ENCODE peak calls at places on chromosome 22, in five cellular contexts. One of them, this sample, is unnamed.

GRCh38 chr22:49620003-49620556 is 207.6 kb downstream of the BRD1 start:
- DNase-seq in foreskin keratinocyte: no peak
- DNase-seq in progenitor cell of endocrine pancreas: no peak
- DNase-seq in neural crest cell: no peak
- DNase-seq in AG10803: no peak
- DNase-seq in this sample: no peak

GRCh38 chr22:50218996-50219727 is 18.4 kb downstream of the SELENOO start:
- DNase-seq in foreskin keratinocyte: peak; percentile 27
- DNase-seq in progenitor cell of endocrine pancreas: no peak
- DNase-seq in neural crest cell: no peak
- DNase-seq in AG10803: peak; percentile 75
- DNase-seq in this sample: no peak

GRCh38 chr22:36546932-36547331 is 18.0 kb upstream of the EIF3D start:
- DNase-seq in foreskin keratinocyte: peak; percentile 58
- DNase-seq in progenitor cell of endocrine pancreas: no peak
- DNase-seq in neural crest cell: no peak
- DNase-seq in AG10803: peak; percentile 67
- DNase-seq in this sample: no peak

GRCh38 chr22:17836977-17837742 is 62.9 kb upstream of the BID start:
- DNase-seq in foreskin keratinocyte: no peak
- DNase-seq in progenitor cell of endocrine pancreas: no peak
- DNase-seq in neural crest cell: no peak
- DNase-seq in AG10803: no peak
- DNase-seq in this sample: no peak

GRCh38 chr22:20750461-20751184 is 23.3 kb upstream of the SERPIND1 start:
- DNase-seq in foreskin keratinocyte: peak; percentile 49
- DNase-seq in progenitor cell of endocrine pancreas: no peak
- DNase-seq in neural crest cell: no peak
- DNase-seq in AG10803: peak; percentile 83
- DNase-seq in this sample: no peak

GRCh38 chr22:19800761-19801244 is 40.2 kb downstream of the TBX1 start:
- DNase-seq in foreskin keratinocyte: no peak
- DNase-seq in progenitor cell of endocrine pancreas: no peak
- DNase-seq in neural crest cell: peak; percentile 20
- DNase-seq in AG10803: peak; percentile 51
- DNase-seq in this sample: no peak

GRCh38 chr22:39282642-39283311 is 36.6 kb downstream of the RPL3 start:
- DNase-seq in foreskin keratinocyte: no peak
- DNase-seq in progenitor cell of endocrine pancreas: no peak
- DNase-seq in neural crest cell: no peak
- DNase-seq in AG10803: no peak
- DNase-seq in this sample: no peak

GRCh38 chr22:38700789-38701628 is at the start of gene JOSD1:
- DNase-seq in foreskin keratinocyte: peak; percentile 82
- DNase-seq in progenitor cell of endocrine pancreas: peak; percentile 94
- DNase-seq in neural crest cell: peak; percentile 93
- DNase-seq in AG10803: peak; percentile 90
- DNase-seq in this sample: peak; percentile 100

GRCh38 chr22:44755418-44755817 is 3.0 kb downstream of the ARHGAP8 start:
- DNase-seq in foreskin keratinocyte: no peak
- DNase-seq in progenitor cell of endocrine pancreas: no peak
- DNase-seq in neural crest cell: no peak
- DNase-seq in AG10803: no peak
- DNase-seq in this sample: no peak

GRCh38 chr22:19873138-19873959 is 18.7 kb upstream of the GNB1L start:
- DNase-seq in foreskin keratinocyte: no peak
- DNase-seq in progenitor cell of endocrine pancreas: no peak
- DNase-seq in neural crest cell: no peak
- DNase-seq in AG10803: no peak
- DNase-seq in this sample: no peak

GRCh38 chr22:17767236-17768065 is 6.8 kb downstream of the BID start:
- DNase-seq in foreskin keratinocyte: no peak
- DNase-seq in progenitor cell of endocrine pancreas: no peak
- DNase-seq in neural crest cell: no peak
- DNase-seq in AG10803: no peak
- DNase-seq in this sample: no peak

GRCh38 chr22:30573594-30574094 is 821 bp downstream of the GAL3ST1 start:
- DNase-seq in foreskin keratinocyte: no peak
- DNase-seq in progenitor cell of endocrine pancreas: no peak
- DNase-seq in neural crest cell: no peak
- DNase-seq in AG10803: no peak
- DNase-seq in this sample: no peak

GRCh38 chr22:44658371-44658953 is 43.5 kb upstream of the PRR5 start:
- DNase-seq in foreskin keratinocyte: no peak
- DNase-seq in progenitor cell of endocrine pancreas: no peak
- DNase-seq in neural crest cell: no peak
- DNase-seq in AG10803: peak; percentile 94
- DNase-seq in this sample: no peak

GRCh38 chr22:30195245-30196140 is 51.1 kb downstream of the LIF start:
- DNase-seq in foreskin keratinocyte: no peak
- DNase-seq in progenitor cell of endocrine pancreas: no peak
- DNase-seq in neural crest cell: no peak
- DNase-seq in AG10803: no peak
- DNase-seq in this sample: no peak

GRCh38 chr22:43262990-43263644 is 76.2 kb upstream of the TTLL12 start:
- DNase-seq in foreskin keratinocyte: no peak
- DNase-seq in progenitor cell of endocrine pancreas: no peak
- DNase-seq in neural crest cell: peak; percentile 23
- DNase-seq in AG10803: no peak
- DNase-seq in this sample: no peak

GRCh38 chr22:39953101-39953500 is 7.1 kb upstream of the TMA7B start:
- DNase-seq in foreskin keratinocyte: no peak
- DNase-seq in progenitor cell of endocrine pancreas: no peak
- DNase-seq in neural crest cell: no peak
- DNase-seq in AG10803: no peak
- DNase-seq in this sample: no peak

GRCh38 chr22:38959574-38959973 is 2.2 kb downstream of the APOBEC3A start:
- DNase-seq in foreskin keratinocyte: no peak
- DNase-seq in progenitor cell of endocrine pancreas: no peak
- DNase-seq in neural crest cell: no peak
- DNase-seq in AG10803: no peak
- DNase-seq in this sample: no peak

GRCh38 chr22:29702931-29703594 is 16.7 kb upstream of the CABP7 start:
- DNase-seq in foreskin keratinocyte: no peak
- DNase-seq in progenitor cell of endocrine pancreas: no peak
- DNase-seq in neural crest cell: no peak
- DNase-seq in AG10803: no peak
- DNase-seq in this sample: no peak

GRCh38 chr22:40120783-40121182 is 56.9 kb upstream of the TNRC6B start:
- DNase-seq in foreskin keratinocyte: no peak
- DNase-seq in progenitor cell of endocrine pancreas: no peak
- DNase-seq in neural crest cell: no peak
- DNase-seq in AG10803: no peak
- DNase-seq in this sample: no peak

GRCh38 chr22:43004362-43005035 is 10.4 kb downstream of the PACSIN2 start:
- DNase-seq in foreskin keratinocyte: no peak
- DNase-seq in progenitor cell of endocrine pancreas: no peak
- DNase-seq in neural crest cell: no peak
- DNase-seq in AG10803: peak; percentile 96
- DNase-seq in this sample: no peak

GRCh38 chr22:41908409-41909289 is 6.2 kb downstream of the SHISA8 start:
- DNase-seq in foreskin keratinocyte: no peak
- DNase-seq in progenitor cell of endocrine pancreas: no peak
- DNase-seq in neural crest cell: no peak
- DNase-seq in AG10803: no peak
- DNase-seq in this sample: no peak

GRCh38 chr22:24516301-24516737 is 21.2 kb downstream of the UPB1 start:
- DNase-seq in foreskin keratinocyte: peak; percentile 50
- DNase-seq in progenitor cell of endocrine pancreas: no peak
- DNase-seq in neural crest cell: no peak
- DNase-seq in AG10803: peak; percentile 93
- DNase-seq in this sample: no peak
- TF ChIP-seq CTCF in foreskin keratinocyte: peak; percentile 7
- TF ChIP-seq CTCF in progenitor cell of endocrine pancreas: no peak
- TF ChIP-seq CTCF in neural crest cell: no peak
- TF ChIP-seq CTCF in AG10803: peak; percentile 32
- TF ChIP-seq CTCF in this sample: no peak

DNA sequence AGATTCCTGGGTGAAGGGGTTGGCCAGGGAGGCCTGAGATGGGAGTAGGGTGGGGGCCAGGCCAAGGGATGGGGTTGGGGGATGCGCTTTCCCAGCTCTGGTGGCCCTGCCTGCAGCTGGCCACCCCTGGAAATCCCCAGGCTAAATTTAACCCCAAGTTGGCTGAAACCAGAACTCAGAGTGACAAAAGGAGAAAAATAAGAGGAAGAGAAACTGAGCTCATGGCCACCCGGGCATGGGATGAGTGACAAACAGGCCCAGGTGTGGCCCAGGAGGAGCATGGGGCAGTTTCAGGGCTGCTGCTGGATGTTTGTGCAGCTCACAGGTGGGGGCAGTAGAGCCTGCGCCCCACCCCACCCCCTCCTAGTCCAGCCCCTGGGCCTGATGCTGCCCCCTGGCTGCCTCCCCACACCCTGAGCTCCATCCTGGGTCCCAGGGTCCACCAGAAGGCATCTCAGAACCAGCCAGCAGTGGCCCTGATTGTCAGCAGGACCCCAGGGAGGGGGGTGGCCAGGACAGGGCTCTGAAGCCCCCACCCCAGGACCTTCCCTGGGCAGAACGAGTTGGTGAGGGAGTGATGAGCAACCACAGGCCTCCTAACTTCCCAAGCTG is 48.0 kb downstream of the IGLL5 start:
- DNase-seq in foreskin keratinocyte: no peak
- DNase-seq in progenitor cell of endocrine pancreas: no peak
- DNase-seq in neural crest cell: no peak
- DNase-seq in AG10803: no peak
- DNase-seq in this sample: peak; percentile 77
- TF ChIP-seq CTCF in foreskin keratinocyte: no peak
- TF ChIP-seq CTCF in progenitor cell of endocrine pancreas: no peak
- TF ChIP-seq CTCF in neural crest cell: no peak
- TF ChIP-seq CTCF in AG10803: no peak
- TF ChIP-seq CTCF in this sample: no peak

GRCh38 chr22:27424319-27424718 is 377.2 kb downstream of the MN1 start:
- DNase-seq in foreskin keratinocyte: no peak
- DNase-seq in progenitor cell of endocrine pancreas: no peak
- DNase-seq in neural crest cell: no peak
- DNase-seq in AG10803: peak; percentile 47
- DNase-seq in this sample: no peak
- TF ChIP-seq CTCF in foreskin keratinocyte: no peak
- TF ChIP-seq CTCF in progenitor cell of endocrine pancreas: no peak
- TF ChIP-seq CTCF in neural crest cell: no peak
- TF ChIP-seq CTCF in AG10803: no peak
- TF ChIP-seq CTCF in this sample: no peak

GRCh38 chr22:37697540-37697835 is 640 bp downstream of the TRIOBP start:
- DNase-seq in foreskin keratinocyte: no peak
- DNase-seq in progenitor cell of endocrine pancreas: no peak
- DNase-seq in neural crest cell: no peak
- DNase-seq in AG10803: no peak
- DNase-seq in this sample: no peak

GRCh38 chr22:37692627-37693285 is 4.1 kb upstream of the TRIOBP start:
- DNase-seq in foreskin keratinocyte: no peak
- DNase-seq in progenitor cell of endocrine pancreas: no peak
- DNase-seq in neural crest cell: no peak
- DNase-seq in AG10803: no peak
- DNase-seq in this sample: no peak

GRCh38 chr22:37701121-37701786 is 4.4 kb downstream of the TRIOBP start:
- DNase-seq in foreskin keratinocyte: no peak
- DNase-seq in progenitor cell of endocrine pancreas: no peak
- DNase-seq in neural crest cell: no peak
- DNase-seq in AG10803: no peak
- DNase-seq in this sample: no peak

GRCh38 chr22:37690901-37691504 is 4.9 kb downstream of the NOL12 start:
- DNase-seq in foreskin keratinocyte: peak; percentile 66
- DNase-seq in progenitor cell of endocrine pancreas: no peak
- DNase-seq in neural crest cell: no peak
- DNase-seq in AG10803: no peak
- DNase-seq in this sample: no peak

GRCh38 chr22:37696657-37697539 is at the start of gene TRIOBP:
- DNase-seq in foreskin keratinocyte: peak; percentile 63
- DNase-seq in progenitor cell of endocrine pancreas: peak; percentile 97
- DNase-seq in neural crest cell: peak; percentile 95
- DNase-seq in AG10803: peak; percentile 93
- DNase-seq in this sample: peak; percentile 76
- TF ChIP-seq CTCF in foreskin keratinocyte: peak; percentile 71
- TF ChIP-seq CTCF in progenitor cell of endocrine pancreas: peak; percentile 72
- TF ChIP-seq CTCF in neural crest cell: peak; percentile 63
- TF ChIP-seq CTCF in AG10803: peak; percentile 47
- TF ChIP-seq CTCF in this sample: no peak

DNA sequence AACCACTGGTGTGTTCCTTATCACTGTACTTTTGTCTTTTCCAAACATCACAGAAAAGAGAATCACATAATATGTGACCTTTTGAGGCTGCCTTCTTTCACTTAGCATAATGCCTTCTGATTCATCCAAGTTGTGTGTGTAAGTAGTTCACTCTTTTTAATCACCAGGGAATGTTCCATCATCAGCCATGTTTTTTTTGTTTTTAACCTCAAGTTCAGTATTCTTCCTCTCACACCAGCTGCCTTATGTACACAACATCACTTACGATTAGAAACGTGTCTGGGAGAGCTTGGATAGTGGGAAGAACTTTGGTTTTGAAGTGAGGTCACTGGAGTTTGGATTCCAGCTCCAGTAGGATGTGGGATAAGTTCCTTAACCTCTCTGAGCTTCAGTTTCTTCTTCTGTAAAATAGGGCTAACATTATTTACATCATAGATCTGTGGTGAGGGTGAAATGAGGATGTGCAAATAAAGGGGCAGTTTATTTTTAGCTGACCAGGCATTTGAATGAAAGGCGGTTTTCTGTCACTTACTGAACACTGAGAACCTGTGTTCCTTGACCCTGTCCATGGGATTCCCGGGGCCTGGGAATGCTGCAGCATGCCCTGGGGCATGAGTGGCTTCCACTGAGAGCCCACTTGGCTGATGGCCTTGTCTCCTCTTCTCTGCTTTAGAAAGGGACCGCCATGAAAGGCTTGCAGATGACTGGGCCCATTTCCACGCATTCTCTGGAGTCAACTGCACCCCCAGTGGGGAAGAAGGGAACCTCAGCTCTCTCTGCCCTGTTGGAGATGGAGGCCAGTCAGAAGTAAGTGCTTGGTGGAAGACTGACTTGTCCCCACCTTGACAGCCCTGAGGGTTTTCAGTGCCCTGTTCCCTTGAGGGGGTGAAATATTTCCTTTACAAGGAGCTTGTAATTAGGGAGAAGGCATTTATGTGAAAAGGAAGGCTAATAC is 92.6 kb downstream of the DEPDC5 start:
- DNase-seq in foreskin keratinocyte: no peak
- DNase-seq in progenitor cell of endocrine pancreas: no peak
- DNase-seq in neural crest cell: peak; percentile 34
- DNase-seq in AG10803: no peak
- DNase-seq in this sample: no peak
- TF ChIP-seq CTCF in foreskin keratinocyte: peak; percentile 53
- TF ChIP-seq CTCF in progenitor cell of endocrine pancreas: peak; percentile 36
- TF ChIP-seq CTCF in neural crest cell: peak; percentile 50
- TF ChIP-seq CTCF in AG10803: peak; percentile 29
- TF ChIP-seq CTCF in this sample: no peak

DNA sequence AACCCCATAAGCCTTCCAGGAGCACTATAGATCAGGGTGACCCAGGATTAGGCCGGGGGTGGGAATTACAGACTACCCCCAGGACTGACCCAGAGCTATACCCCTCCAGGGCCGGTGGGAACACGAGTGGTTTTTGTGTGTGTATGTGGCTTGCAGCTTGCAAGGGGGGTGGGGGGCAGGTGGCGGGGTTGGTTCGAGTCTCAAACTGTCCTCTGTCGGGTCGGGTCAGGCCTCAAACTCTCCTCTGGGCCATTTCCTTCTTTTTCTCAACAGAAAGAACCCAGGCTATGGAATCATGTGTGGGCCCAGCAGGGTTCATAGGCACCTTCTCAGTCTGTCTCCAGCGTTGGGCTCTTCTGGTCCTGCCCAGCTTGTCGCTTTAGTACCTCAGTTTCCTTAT is 58.4 kb downstream of the BCR start:
- DNase-seq in foreskin keratinocyte: no peak
- DNase-seq in progenitor cell of endocrine pancreas: no peak
- DNase-seq in neural crest cell: no peak
- DNase-seq in AG10803: no peak
- DNase-seq in this sample: no peak
- TF ChIP-seq CTCF in foreskin keratinocyte: no peak
- TF ChIP-seq CTCF in progenitor cell of endocrine pancreas: no peak
- TF ChIP-seq CTCF in neural crest cell: no peak
- TF ChIP-seq CTCF in AG10803: no peak
- TF ChIP-seq CTCF in this sample: no peak

This sample was measured in activated B cell treated with CpG ODN at 0.5 μM for 24 hours.